ENCODE peak calls at places on chromosomes 13 and 19, in ten cellular contexts. One of them, this sample, is unnamed.

GRCh38 chr19:29583196-29584006 is 22.7 kb upstream of the POP4 start:
- DNase-seq in dorsolateral prefrontal cortex: no peak
- DNase-seq in WERI-Rb-1: no peak
- DNase-seq in glutamatergic neuron: no peak
- DNase-seq in mucosa of descending colon: no peak
- DNase-seq in neural crest cell: no peak
- DNase-seq in AG09309: no peak
- DNase-seq in uterus: no peak
- DNase-seq in bronchial epithelial cell: peak; percentile 12
- DNase-seq in ovary: no peak
- DNase-seq in this sample: no peak

GRCh38 chr19:1304197-1304924 is 18.7 kb downstream of the EFNA2 start:
- DNase-seq in dorsolateral prefrontal cortex: no peak
- DNase-seq in WERI-Rb-1: no peak
- DNase-seq in glutamatergic neuron: no peak
- DNase-seq in mucosa of descending colon: peak; percentile 72
- DNase-seq in neural crest cell: no peak
- DNase-seq in AG09309: no peak
- DNase-seq in uterus: no peak
- DNase-seq in bronchial epithelial cell: no peak
- DNase-seq in ovary: no peak
- DNase-seq in this sample: no peak

GRCh38 chr13:26062853-26063444 is 11.1 kb upstream of the SHISA2 start:
- DNase-seq in dorsolateral prefrontal cortex: peak; percentile 69
- DNase-seq in WERI-Rb-1: peak; percentile 67
- DNase-seq in glutamatergic neuron: no peak
- DNase-seq in mucosa of descending colon: peak; percentile 66
- DNase-seq in neural crest cell: peak; percentile 43
- DNase-seq in AG09309: peak; percentile 23
- DNase-seq in uterus: no peak
- DNase-seq in bronchial epithelial cell: peak; percentile 55
- DNase-seq in ovary: no peak
- DNase-seq in this sample: peak; percentile 50

GRCh38 chr13:43401364-43401763 is 378.0 kb downstream of the DNAJC15 start:
- DNase-seq in dorsolateral prefrontal cortex: no peak
- DNase-seq in WERI-Rb-1: no peak
- DNase-seq in glutamatergic neuron: no peak
- DNase-seq in mucosa of descending colon: no peak
- DNase-seq in neural crest cell: no peak
- DNase-seq in AG09309: no peak
- DNase-seq in uterus: no peak
- DNase-seq in bronchial epithelial cell: no peak
- DNase-seq in ovary: no peak
- DNase-seq in this sample: no peak

GRCh38 chr13:111323950-111324651 is 3.7 kb downstream of the TEX29 start:
- DNase-seq in dorsolateral prefrontal cortex: no peak
- DNase-seq in WERI-Rb-1: no peak
- DNase-seq in glutamatergic neuron: no peak
- DNase-seq in mucosa of descending colon: no peak
- DNase-seq in neural crest cell: no peak
- DNase-seq in AG09309: no peak
- DNase-seq in uterus: no peak
- DNase-seq in bronchial epithelial cell: no peak
- DNase-seq in ovary: no peak
- DNase-seq in this sample: no peak

GRCh38 chr13:42729857-42730402 is 51.5 kb upstream of the FAM216B start:
- DNase-seq in dorsolateral prefrontal cortex: no peak
- DNase-seq in WERI-Rb-1: no peak
- DNase-seq in glutamatergic neuron: no peak
- DNase-seq in mucosa of descending colon: no peak
- DNase-seq in neural crest cell: no peak
- DNase-seq in AG09309: no peak
- DNase-seq in uterus: no peak
- DNase-seq in bronchial epithelial cell: no peak
- DNase-seq in ovary: no peak
- DNase-seq in this sample: no peak

GRCh38 chr13:84574851-84575250 is 692.6 kb upstream of the SLITRK1 start:
- DNase-seq in dorsolateral prefrontal cortex: no peak
- DNase-seq in WERI-Rb-1: no peak
- DNase-seq in glutamatergic neuron: no peak
- DNase-seq in mucosa of descending colon: no peak
- DNase-seq in neural crest cell: no peak
- DNase-seq in AG09309: peak; percentile 11
- DNase-seq in uterus: no peak
- DNase-seq in bronchial epithelial cell: peak; percentile 28
- DNase-seq in ovary: no peak
- DNase-seq in this sample: no peak

GRCh38 chr13:59643239-59643865 is 520.4 kb downstream of the DIAPH3 start:
- DNase-seq in dorsolateral prefrontal cortex: no peak
- DNase-seq in WERI-Rb-1: no peak
- DNase-seq in glutamatergic neuron: no peak
- DNase-seq in mucosa of descending colon: no peak
- DNase-seq in neural crest cell: no peak
- DNase-seq in AG09309: no peak
- DNase-seq in uterus: no peak
- DNase-seq in bronchial epithelial cell: no peak
- DNase-seq in ovary: no peak
- DNase-seq in this sample: no peak

GRCh38 chr19:42440357-42441046 is 2.2 kb downstream of the CXCL17 start:
- DNase-seq in dorsolateral prefrontal cortex: peak; percentile 67
- DNase-seq in WERI-Rb-1: peak; percentile 78
- DNase-seq in glutamatergic neuron: peak; percentile 85
- DNase-seq in mucosa of descending colon: peak; percentile 89
- DNase-seq in neural crest cell: peak; percentile 74
- DNase-seq in AG09309: no peak
- DNase-seq in uterus: peak; percentile 35
- DNase-seq in bronchial epithelial cell: peak; percentile 57
- DNase-seq in ovary: peak; percentile 56
- DNase-seq in this sample: peak; percentile 83

GRCh38 chr19:13960863-13961784 is 8.8 kb downstream of the DCAF15 start:
- DNase-seq in dorsolateral prefrontal cortex: no peak
- DNase-seq in WERI-Rb-1: no peak
- DNase-seq in glutamatergic neuron: no peak
- DNase-seq in mucosa of descending colon: no peak
- DNase-seq in neural crest cell: no peak
- DNase-seq in AG09309: no peak
- DNase-seq in uterus: no peak
- DNase-seq in bronchial epithelial cell: no peak
- DNase-seq in ovary: no peak
- DNase-seq in this sample: no peak
- TF ChIP-seq CTCF in dorsolateral prefrontal cortex: no peak
- TF ChIP-seq CTCF in WERI-Rb-1: no peak
- TF ChIP-seq CTCF in glutamatergic neuron: no peak
- TF ChIP-seq CTCF in mucosa of descending colon: no peak
- TF ChIP-seq CTCF in neural crest cell: no peak
- TF ChIP-seq CTCF in AG09309: no peak
- TF ChIP-seq CTCF in uterus: no peak
- TF ChIP-seq CTCF in bronchial epithelial cell: no peak
- TF ChIP-seq CTCF in ovary: no peak
- TF ChIP-seq CTCF in this sample: no peak

GRCh38 chr19:8322638-8322997 is 1.3 kb downstream of the RPS28 start:
- DNase-seq in dorsolateral prefrontal cortex: no peak
- DNase-seq in WERI-Rb-1: no peak
- DNase-seq in glutamatergic neuron: no peak
- DNase-seq in mucosa of descending colon: no peak
- DNase-seq in neural crest cell: no peak
- DNase-seq in AG09309: no peak
- DNase-seq in uterus: no peak
- DNase-seq in bronchial epithelial cell: no peak
- DNase-seq in ovary: no peak
- DNase-seq in this sample: no peak

GRCh38 chr19:8321067-8321759 is at the start of the genes NDUFA7 and RPS28:
- DNase-seq in dorsolateral prefrontal cortex: peak; percentile 97
- DNase-seq in WERI-Rb-1: peak; percentile 96
- DNase-seq in glutamatergic neuron: peak; percentile 97
- DNase-seq in mucosa of descending colon: peak; percentile 98
- DNase-seq in neural crest cell: peak; percentile 97
- DNase-seq in AG09309: peak; percentile 79
- DNase-seq in uterus: peak; percentile 98
- DNase-seq in bronchial epithelial cell: peak; percentile 80
- DNase-seq in ovary: peak; percentile 98
- DNase-seq in this sample: peak; percentile 98

GRCh38 chr19:8323781-8324185 is 2.5 kb downstream of the RPS28 start:
- DNase-seq in dorsolateral prefrontal cortex: no peak
- DNase-seq in WERI-Rb-1: no peak
- DNase-seq in glutamatergic neuron: no peak
- DNase-seq in mucosa of descending colon: no peak
- DNase-seq in neural crest cell: no peak
- DNase-seq in AG09309: no peak
- DNase-seq in uterus: no peak
- DNase-seq in bronchial epithelial cell: no peak
- DNase-seq in ovary: no peak
- DNase-seq in this sample: peak; percentile 17

GRCh38 chr19:8320564-8321066 is 560 bp downstream of the NDUFA7 start:
- DNase-seq in dorsolateral prefrontal cortex: no peak
- DNase-seq in WERI-Rb-1: no peak
- DNase-seq in glutamatergic neuron: no peak
- DNase-seq in mucosa of descending colon: peak; percentile 44
- DNase-seq in neural crest cell: no peak
- DNase-seq in AG09309: no peak
- DNase-seq in uterus: no peak
- DNase-seq in bronchial epithelial cell: no peak
- DNase-seq in ovary: no peak
- DNase-seq in this sample: peak; percentile 31

GRCh38 chr19:8321760-8322637 is 703 bp downstream of the RPS28 start:
- DNase-seq in dorsolateral prefrontal cortex: no peak
- DNase-seq in WERI-Rb-1: no peak
- DNase-seq in glutamatergic neuron: no peak
- DNase-seq in mucosa of descending colon: no peak
- DNase-seq in neural crest cell: no peak
- DNase-seq in AG09309: no peak
- DNase-seq in uterus: no peak
- DNase-seq in bronchial epithelial cell: no peak
- DNase-seq in ovary: no peak
- DNase-seq in this sample: peak; percentile 22
- TF ChIP-seq CTCF in dorsolateral prefrontal cortex: no peak
- TF ChIP-seq CTCF in WERI-Rb-1: no peak
- TF ChIP-seq CTCF in glutamatergic neuron: no peak
- TF ChIP-seq CTCF in mucosa of descending colon: no peak
- TF ChIP-seq CTCF in neural crest cell: no peak
- TF ChIP-seq CTCF in AG09309: no peak
- TF ChIP-seq CTCF in uterus: no peak
- TF ChIP-seq CTCF in bronchial epithelial cell: no peak
- TF ChIP-seq CTCF in ovary: no peak
- TF ChIP-seq CTCF in this sample: no peak

DNA sequence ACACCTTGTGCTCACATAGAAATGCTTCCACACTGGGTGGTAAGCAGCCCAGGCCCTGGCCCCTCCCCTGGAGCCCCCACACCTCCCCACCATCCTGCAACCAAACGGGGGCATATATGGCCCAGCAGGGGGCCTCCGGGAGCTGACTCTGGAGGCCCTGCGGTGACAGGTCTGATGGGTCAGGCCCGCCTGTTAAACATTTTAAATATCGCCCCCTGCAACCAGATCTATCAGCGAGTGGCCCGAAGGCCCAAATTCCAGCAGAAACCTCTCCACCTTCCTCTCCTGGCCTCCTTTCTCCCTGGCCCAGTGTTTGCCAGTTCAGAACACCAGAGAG is 48.0 kb upstream of the KATNAL1 start:
- DNase-seq in dorsolateral prefrontal cortex: no peak
- DNase-seq in WERI-Rb-1: peak; percentile 8
- DNase-seq in glutamatergic neuron: peak; percentile 46
- DNase-seq in mucosa of descending colon: no peak
- DNase-seq in neural crest cell: peak; percentile 14
- DNase-seq in AG09309: no peak
- DNase-seq in uterus: no peak
- DNase-seq in bronchial epithelial cell: no peak
- DNase-seq in ovary: no peak
- DNase-seq in this sample: peak; percentile 84
- TF ChIP-seq CTCF in dorsolateral prefrontal cortex: no peak
- TF ChIP-seq CTCF in WERI-Rb-1: no peak
- TF ChIP-seq CTCF in glutamatergic neuron: peak; percentile 41
- TF ChIP-seq CTCF in mucosa of descending colon: no peak
- TF ChIP-seq CTCF in neural crest cell: peak; percentile 47
- TF ChIP-seq CTCF in AG09309: no peak
- TF ChIP-seq CTCF in uterus: peak; percentile 10
- TF ChIP-seq CTCF in bronchial epithelial cell: peak; percentile 54
- TF ChIP-seq CTCF in ovary: no peak
- TF ChIP-seq CTCF in this sample: peak; percentile 91

GRCh38 chr19:55705972-55706371 is 30.9 kb downstream of the EPN1 start:
- DNase-seq in dorsolateral prefrontal cortex: no peak
- DNase-seq in WERI-Rb-1: no peak
- DNase-seq in glutamatergic neuron: no peak
- DNase-seq in mucosa of descending colon: no peak
- DNase-seq in neural crest cell: no peak
- DNase-seq in AG09309: no peak
- DNase-seq in uterus: no peak
- DNase-seq in bronchial epithelial cell: no peak
- DNase-seq in ovary: no peak
- DNase-seq in this sample: no peak

GRCh38 chr19:55702131-55702627 is 27.2 kb downstream of the EPN1 start:
- DNase-seq in dorsolateral prefrontal cortex: no peak
- DNase-seq in WERI-Rb-1: no peak
- DNase-seq in glutamatergic neuron: no peak
- DNase-seq in mucosa of descending colon: peak; percentile 41
- DNase-seq in neural crest cell: no peak
- DNase-seq in AG09309: no peak
- DNase-seq in uterus: no peak
- DNase-seq in bronchial epithelial cell: no peak
- DNase-seq in ovary: peak; percentile 6
- DNase-seq in this sample: no peak

GRCh38 chr19:55700813-55701212 is 25.8 kb downstream of the EPN1 start:
- DNase-seq in dorsolateral prefrontal cortex: no peak
- DNase-seq in WERI-Rb-1: no peak
- DNase-seq in glutamatergic neuron: no peak
- DNase-seq in mucosa of descending colon: no peak
- DNase-seq in neural crest cell: no peak
- DNase-seq in AG09309: no peak
- DNase-seq in uterus: no peak
- DNase-seq in bronchial epithelial cell: no peak
- DNase-seq in ovary: peak; percentile 5
- DNase-seq in this sample: no peak

GRCh38 chr19:55703790-55704215 is 28.8 kb downstream of the EPN1 start:
- DNase-seq in dorsolateral prefrontal cortex: no peak
- DNase-seq in WERI-Rb-1: no peak
- DNase-seq in glutamatergic neuron: peak; percentile 62
- DNase-seq in mucosa of descending colon: peak; percentile 70
- DNase-seq in neural crest cell: peak; percentile 32
- DNase-seq in AG09309: no peak
- DNase-seq in uterus: no peak
- DNase-seq in bronchial epithelial cell: no peak
- DNase-seq in ovary: peak; percentile 43
- DNase-seq in this sample: peak; percentile 19

DNA sequence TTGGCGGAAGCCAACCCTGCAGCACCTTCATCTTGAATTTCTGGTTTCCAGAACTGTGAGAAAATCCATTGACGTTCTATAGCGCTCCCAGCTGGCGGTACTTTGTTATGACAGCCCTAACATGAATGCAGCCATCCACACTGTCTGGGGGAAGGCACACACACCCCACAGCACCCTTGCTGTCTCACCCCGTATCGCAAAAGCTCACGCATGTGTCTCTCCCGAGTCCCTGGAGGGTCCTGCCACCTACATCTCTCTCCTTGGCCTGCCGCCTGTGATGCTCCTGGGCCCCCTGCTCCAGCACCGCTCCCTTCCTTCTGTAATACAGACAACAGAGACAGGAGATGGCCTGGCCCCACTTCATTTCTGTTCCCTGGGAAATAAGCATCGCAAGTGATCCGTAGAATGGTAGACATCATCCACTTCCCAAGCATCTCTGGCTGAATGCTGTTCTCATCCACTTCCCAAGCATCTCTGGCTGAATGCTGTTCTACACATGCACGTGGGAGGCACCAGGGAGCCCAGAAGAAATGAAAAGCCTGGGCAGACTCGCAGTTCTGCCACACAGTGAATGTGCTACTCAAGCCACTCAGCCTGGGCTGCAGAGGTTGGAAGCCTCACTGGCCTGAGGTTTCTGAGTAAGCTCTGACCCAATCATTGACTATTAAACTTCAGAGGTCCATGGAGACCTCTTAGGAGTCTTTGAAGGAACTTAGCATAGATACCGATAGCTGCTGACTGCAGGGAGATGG is 29.6 kb downstream of the EPN1 start:
- DNase-seq in dorsolateral prefrontal cortex: no peak
- DNase-seq in WERI-Rb-1: no peak
- DNase-seq in glutamatergic neuron: no peak
- DNase-seq in mucosa of descending colon: peak; percentile 23
- DNase-seq in neural crest cell: no peak
- DNase-seq in AG09309: no peak
- DNase-seq in uterus: no peak
- DNase-seq in bronchial epithelial cell: no peak
- DNase-seq in ovary: no peak
- DNase-seq in this sample: peak; percentile 22
- TF ChIP-seq CTCF in dorsolateral prefrontal cortex: no peak
- TF ChIP-seq CTCF in WERI-Rb-1: no peak
- TF ChIP-seq CTCF in glutamatergic neuron: no peak
- TF ChIP-seq CTCF in mucosa of descending colon: no peak
- TF ChIP-seq CTCF in neural crest cell: no peak
- TF ChIP-seq CTCF in AG09309: no peak
- TF ChIP-seq CTCF in uterus: no peak
- TF ChIP-seq CTCF in bronchial epithelial cell: no peak
- TF ChIP-seq CTCF in ovary: no peak
- TF ChIP-seq CTCF in this sample: peak; percentile 60

This sample was measured in OCI-LY7.